ENCODE peak calls at places on chromosomes 16 and 17, in ten cellular contexts. One of them, this sample, is unnamed.

GRCh38 chr17:73703216-73703615 is 59.0 kb upstream of the SDK2 start:
- DNase-seq in activated T-cell treated with anti-CD3 and anti-CD28 coated beads, Interleukin-2, amount 50 U/mL, for 24 hours: no peak
- DNase-seq in naive thymus-derived CD8-positive, alpha-beta T cell: no peak
- DNase-seq in iPS-NIHi11: no peak
- DNase-seq in T47D: no peak
- DNase-seq in HT1080: no peak
- DNase-seq in Jurkat, Clone E6-1: no peak
- DNase-seq in kidney tubule cell: no peak
- DNase-seq in cardiac septum: peak; percentile 41
- DNase-seq in GM03348: no peak
- DNase-seq in this sample: peak; percentile 70

GRCh38 chr17:82138511-82138992 is 40.5 kb upstream of the FASN start:
- DNase-seq in activated T-cell treated with anti-CD3 and anti-CD28 coated beads, Interleukin-2, amount 50 U/mL, for 24 hours: no peak
- DNase-seq in naive thymus-derived CD8-positive, alpha-beta T cell: no peak
- DNase-seq in iPS-NIHi11: no peak
- DNase-seq in T47D: no peak
- DNase-seq in HT1080: no peak
- DNase-seq in Jurkat, Clone E6-1: no peak
- DNase-seq in kidney tubule cell: no peak
- DNase-seq in cardiac septum: no peak
- DNase-seq in GM03348: no peak
- DNase-seq in this sample: peak; percentile 17

GRCh38 chr16:543301-544164 is 16.0 kb downstream of the CAPN15 start:
- DNase-seq in activated T-cell treated with anti-CD3 and anti-CD28 coated beads, Interleukin-2, amount 50 U/mL, for 24 hours: no peak
- DNase-seq in naive thymus-derived CD8-positive, alpha-beta T cell: no peak
- DNase-seq in iPS-NIHi11: no peak
- DNase-seq in T47D: no peak
- DNase-seq in HT1080: no peak
- DNase-seq in Jurkat, Clone E6-1: no peak
- DNase-seq in kidney tubule cell: no peak
- DNase-seq in cardiac septum: no peak
- DNase-seq in GM03348: no peak
- DNase-seq in this sample: peak; percentile 70

GRCh38 chr17:31535581-31535981 is 144.1 kb downstream of the RAB11FIP4 start:
- DNase-seq in activated T-cell treated with anti-CD3 and anti-CD28 coated beads, Interleukin-2, amount 50 U/mL, for 24 hours: peak; percentile 44
- DNase-seq in naive thymus-derived CD8-positive, alpha-beta T cell: peak; percentile 48
- DNase-seq in iPS-NIHi11: no peak
- DNase-seq in T47D: no peak
- DNase-seq in HT1080: no peak
- DNase-seq in Jurkat, Clone E6-1: peak; percentile 93
- DNase-seq in kidney tubule cell: no peak
- DNase-seq in cardiac septum: no peak
- DNase-seq in GM03348: no peak
- DNase-seq in this sample: no peak

GRCh38 chr16:51756447-51757123 is 605.5 kb upstream of the SALL1 start:
- DNase-seq in activated T-cell treated with anti-CD3 and anti-CD28 coated beads, Interleukin-2, amount 50 U/mL, for 24 hours: no peak
- DNase-seq in naive thymus-derived CD8-positive, alpha-beta T cell: no peak
- DNase-seq in iPS-NIHi11: no peak
- DNase-seq in T47D: no peak
- DNase-seq in HT1080: no peak
- DNase-seq in Jurkat, Clone E6-1: no peak
- DNase-seq in kidney tubule cell: peak; percentile 46
- DNase-seq in cardiac septum: no peak
- DNase-seq in GM03348: no peak
- DNase-seq in this sample: no peak

GRCh38 chr17:8696951-8697745 is 47.5 kb downstream of the CCDC42 start:
- DNase-seq in activated T-cell treated with anti-CD3 and anti-CD28 coated beads, Interleukin-2, amount 50 U/mL, for 24 hours: no peak
- DNase-seq in naive thymus-derived CD8-positive, alpha-beta T cell: no peak
- DNase-seq in iPS-NIHi11: peak; percentile 73
- DNase-seq in T47D: no peak
- DNase-seq in HT1080: no peak
- DNase-seq in Jurkat, Clone E6-1: no peak
- DNase-seq in kidney tubule cell: no peak
- DNase-seq in cardiac septum: no peak
- DNase-seq in GM03348: peak; percentile 52
- DNase-seq in this sample: peak; percentile 47

GRCh38 chr17:82238562-82239201 is 9.8 kb downstream of the SLC16A3 start:
- DNase-seq in activated T-cell treated with anti-CD3 and anti-CD28 coated beads, Interleukin-2, amount 50 U/mL, for 24 hours: peak; percentile 76
- DNase-seq in naive thymus-derived CD8-positive, alpha-beta T cell: peak; percentile 24
- DNase-seq in iPS-NIHi11: no peak
- DNase-seq in T47D: peak; percentile 91
- DNase-seq in HT1080: peak; percentile 50
- DNase-seq in Jurkat, Clone E6-1: peak; percentile 72
- DNase-seq in kidney tubule cell: peak; percentile 77
- DNase-seq in cardiac septum: peak; percentile 91
- DNase-seq in GM03348: peak; percentile 78
- DNase-seq in this sample: no peak

GRCh38 chr16:83404261-83404660 is 403.5 kb upstream of the HSBP1 start:
- DNase-seq in activated T-cell treated with anti-CD3 and anti-CD28 coated beads, Interleukin-2, amount 50 U/mL, for 24 hours: no peak
- DNase-seq in naive thymus-derived CD8-positive, alpha-beta T cell: no peak
- DNase-seq in iPS-NIHi11: no peak
- DNase-seq in T47D: no peak
- DNase-seq in HT1080: no peak
- DNase-seq in Jurkat, Clone E6-1: no peak
- DNase-seq in kidney tubule cell: no peak
- DNase-seq in cardiac septum: no peak
- DNase-seq in GM03348: peak; percentile 7
- DNase-seq in this sample: no peak

GRCh38 chr17:82772026-82772425 is 20.2 kb downstream of the TBCD start:
- DNase-seq in activated T-cell treated with anti-CD3 and anti-CD28 coated beads, Interleukin-2, amount 50 U/mL, for 24 hours: no peak
- DNase-seq in naive thymus-derived CD8-positive, alpha-beta T cell: no peak
- DNase-seq in iPS-NIHi11: no peak
- DNase-seq in T47D: peak; percentile 82
- DNase-seq in HT1080: no peak
- DNase-seq in Jurkat, Clone E6-1: no peak
- DNase-seq in kidney tubule cell: peak; percentile 45
- DNase-seq in cardiac septum: no peak
- DNase-seq in GM03348: peak; percentile 85
- DNase-seq in this sample: no peak

GRCh38 chr16:11142261-11142630 is 113.8 kb downstream of the SOCS1 start:
- DNase-seq in activated T-cell treated with anti-CD3 and anti-CD28 coated beads, Interleukin-2, amount 50 U/mL, for 24 hours: no peak
- DNase-seq in naive thymus-derived CD8-positive, alpha-beta T cell: no peak
- DNase-seq in iPS-NIHi11: no peak
- DNase-seq in T47D: no peak
- DNase-seq in HT1080: no peak
- DNase-seq in Jurkat, Clone E6-1: no peak
- DNase-seq in kidney tubule cell: no peak
- DNase-seq in cardiac septum: no peak
- DNase-seq in GM03348: no peak
- DNase-seq in this sample: no peak

GRCh38 chr17:63696381-63696961 is 3.5 kb downstream of the LIMD2 start:
- DNase-seq in activated T-cell treated with anti-CD3 and anti-CD28 coated beads, Interleukin-2, amount 50 U/mL, for 24 hours: no peak
- DNase-seq in naive thymus-derived CD8-positive, alpha-beta T cell: peak; percentile 63
- DNase-seq in iPS-NIHi11: peak; percentile 76
- DNase-seq in T47D: no peak
- DNase-seq in HT1080: peak; percentile 34
- DNase-seq in Jurkat, Clone E6-1: peak; percentile 31
- DNase-seq in kidney tubule cell: peak; percentile 51
- DNase-seq in cardiac septum: no peak
- DNase-seq in GM03348: peak; percentile 51
- DNase-seq in this sample: peak; percentile 80

GRCh38 chr17:17822189-17822978 is 14.4 kb downstream of the SREBF1 start:
- DNase-seq in activated T-cell treated with anti-CD3 and anti-CD28 coated beads, Interleukin-2, amount 50 U/mL, for 24 hours: no peak
- DNase-seq in naive thymus-derived CD8-positive, alpha-beta T cell: no peak
- DNase-seq in iPS-NIHi11: no peak
- DNase-seq in T47D: no peak
- DNase-seq in HT1080: peak; percentile 49
- DNase-seq in Jurkat, Clone E6-1: no peak
- DNase-seq in kidney tubule cell: no peak
- DNase-seq in cardiac septum: no peak
- DNase-seq in GM03348: peak; percentile 88
- DNase-seq in this sample: no peak

GRCh38 chr17:31593806-31594205 is 202.3 kb downstream of the RAB11FIP4 start:
- DNase-seq in activated T-cell treated with anti-CD3 and anti-CD28 coated beads, Interleukin-2, amount 50 U/mL, for 24 hours: no peak
- DNase-seq in naive thymus-derived CD8-positive, alpha-beta T cell: no peak
- DNase-seq in iPS-NIHi11: no peak
- DNase-seq in T47D: no peak
- DNase-seq in HT1080: no peak
- DNase-seq in Jurkat, Clone E6-1: no peak
- DNase-seq in kidney tubule cell: peak; percentile 60
- DNase-seq in cardiac septum: peak; percentile 84
- DNase-seq in GM03348: peak; percentile 93
- DNase-seq in this sample: no peak

GRCh38 chr17:79154446-79154845 is 79.8 kb downstream of the ENGASE start:
- DNase-seq in activated T-cell treated with anti-CD3 and anti-CD28 coated beads, Interleukin-2, amount 50 U/mL, for 24 hours: no peak
- DNase-seq in naive thymus-derived CD8-positive, alpha-beta T cell: no peak
- DNase-seq in iPS-NIHi11: no peak
- DNase-seq in T47D: no peak
- DNase-seq in HT1080: no peak
- DNase-seq in Jurkat, Clone E6-1: no peak
- DNase-seq in kidney tubule cell: no peak
- DNase-seq in cardiac septum: no peak
- DNase-seq in GM03348: no peak
- DNase-seq in this sample: peak; percentile 70

GRCh38 chr16:27906883-27907282 is 156.6 kb downstream of the GSG1L start:
- DNase-seq in activated T-cell treated with anti-CD3 and anti-CD28 coated beads, Interleukin-2, amount 50 U/mL, for 24 hours: no peak
- DNase-seq in naive thymus-derived CD8-positive, alpha-beta T cell: no peak
- DNase-seq in iPS-NIHi11: peak; percentile 46
- DNase-seq in T47D: no peak
- DNase-seq in HT1080: no peak
- DNase-seq in Jurkat, Clone E6-1: no peak
- DNase-seq in kidney tubule cell: no peak
- DNase-seq in cardiac septum: no peak
- DNase-seq in GM03348: no peak
- DNase-seq in this sample: peak; percentile 48

GRCh38 chr17:72336026-72336803 is 215.4 kb downstream of the SOX9 start:
- DNase-seq in activated T-cell treated with anti-CD3 and anti-CD28 coated beads, Interleukin-2, amount 50 U/mL, for 24 hours: no peak
- DNase-seq in naive thymus-derived CD8-positive, alpha-beta T cell: no peak
- DNase-seq in iPS-NIHi11: peak; percentile 70
- DNase-seq in T47D: no peak
- DNase-seq in HT1080: no peak
- DNase-seq in Jurkat, Clone E6-1: no peak
- DNase-seq in kidney tubule cell: no peak
- DNase-seq in cardiac septum: no peak
- DNase-seq in GM03348: no peak
- DNase-seq in this sample: no peak

GRCh38 chr17:69555056-69555455 is 140.6 kb downstream of the MAP2K6 start:
- DNase-seq in activated T-cell treated with anti-CD3 and anti-CD28 coated beads, Interleukin-2, amount 50 U/mL, for 24 hours: no peak
- DNase-seq in naive thymus-derived CD8-positive, alpha-beta T cell: no peak
- DNase-seq in iPS-NIHi11: no peak
- DNase-seq in T47D: no peak
- DNase-seq in HT1080: no peak
- DNase-seq in Jurkat, Clone E6-1: no peak
- DNase-seq in kidney tubule cell: no peak
- DNase-seq in cardiac septum: no peak
- DNase-seq in GM03348: no peak
- DNase-seq in this sample: no peak

GRCh38 chr16:19582050-19582784 is 26.7 kb downstream of the VPS35L start:
- DNase-seq in activated T-cell treated with anti-CD3 and anti-CD28 coated beads, Interleukin-2, amount 50 U/mL, for 24 hours: no peak
- DNase-seq in naive thymus-derived CD8-positive, alpha-beta T cell: no peak
- DNase-seq in iPS-NIHi11: no peak
- DNase-seq in T47D: no peak
- DNase-seq in HT1080: no peak
- DNase-seq in Jurkat, Clone E6-1: no peak
- DNase-seq in kidney tubule cell: no peak
- DNase-seq in cardiac septum: no peak
- DNase-seq in GM03348: no peak
- DNase-seq in this sample: no peak

GRCh38 chr17:72565758-72566157 is 444.9 kb downstream of the SOX9 start:
- DNase-seq in activated T-cell treated with anti-CD3 and anti-CD28 coated beads, Interleukin-2, amount 50 U/mL, for 24 hours: no peak
- DNase-seq in naive thymus-derived CD8-positive, alpha-beta T cell: no peak
- DNase-seq in iPS-NIHi11: no peak
- DNase-seq in T47D: no peak
- DNase-seq in HT1080: no peak
- DNase-seq in Jurkat, Clone E6-1: no peak
- DNase-seq in kidney tubule cell: no peak
- DNase-seq in cardiac septum: no peak
- DNase-seq in GM03348: no peak
- DNase-seq in this sample: no peak

GRCh38 chr16:28151180-28151579 is 60.6 kb downstream of the XPO6 start:
- DNase-seq in activated T-cell treated with anti-CD3 and anti-CD28 coated beads, Interleukin-2, amount 50 U/mL, for 24 hours: no peak
- DNase-seq in naive thymus-derived CD8-positive, alpha-beta T cell: no peak
- DNase-seq in iPS-NIHi11: no peak
- DNase-seq in T47D: no peak
- DNase-seq in HT1080: no peak
- DNase-seq in Jurkat, Clone E6-1: no peak
- DNase-seq in kidney tubule cell: no peak
- DNase-seq in cardiac septum: no peak
- DNase-seq in GM03348: no peak
- DNase-seq in this sample: no peak

GRCh38 chr17:48970224-48970623 is 1.8 kb upstream of the GIP start:
- DNase-seq in activated T-cell treated with anti-CD3 and anti-CD28 coated beads, Interleukin-2, amount 50 U/mL, for 24 hours: no peak
- DNase-seq in naive thymus-derived CD8-positive, alpha-beta T cell: no peak
- DNase-seq in iPS-NIHi11: no peak
- DNase-seq in T47D: no peak
- DNase-seq in HT1080: no peak
- DNase-seq in Jurkat, Clone E6-1: no peak
- DNase-seq in kidney tubule cell: no peak
- DNase-seq in cardiac septum: no peak
- DNase-seq in GM03348: no peak
- DNase-seq in this sample: peak; percentile 34

GRCh38 chr16:71781741-71782140 is 26.9 kb downstream of the AP1G1 start:
- DNase-seq in activated T-cell treated with anti-CD3 and anti-CD28 coated beads, Interleukin-2, amount 50 U/mL, for 24 hours: no peak
- DNase-seq in naive thymus-derived CD8-positive, alpha-beta T cell: no peak
- DNase-seq in iPS-NIHi11: peak; percentile 11
- DNase-seq in T47D: no peak
- DNase-seq in HT1080: no peak
- DNase-seq in Jurkat, Clone E6-1: no peak
- DNase-seq in kidney tubule cell: peak; percentile 63
- DNase-seq in cardiac septum: no peak
- DNase-seq in GM03348: peak; percentile 24
- DNase-seq in this sample: no peak

GRCh38 chr16:72639494-72639893 is 408.4 kb downstream of the ZFHX3 start:
- DNase-seq in activated T-cell treated with anti-CD3 and anti-CD28 coated beads, Interleukin-2, amount 50 U/mL, for 24 hours: no peak
- DNase-seq in naive thymus-derived CD8-positive, alpha-beta T cell: no peak
- DNase-seq in iPS-NIHi11: no peak
- DNase-seq in T47D: no peak
- DNase-seq in HT1080: no peak
- DNase-seq in Jurkat, Clone E6-1: no peak
- DNase-seq in kidney tubule cell: no peak
- DNase-seq in cardiac septum: no peak
- DNase-seq in GM03348: no peak
- DNase-seq in this sample: no peak

GRCh38 chr17:14845562-14846335 is 419.4 kb downstream of the PMP22 start:
- DNase-seq in activated T-cell treated with anti-CD3 and anti-CD28 coated beads, Interleukin-2, amount 50 U/mL, for 24 hours: no peak
- DNase-seq in naive thymus-derived CD8-positive, alpha-beta T cell: no peak
- DNase-seq in iPS-NIHi11: no peak
- DNase-seq in T47D: no peak
- DNase-seq in HT1080: no peak
- DNase-seq in Jurkat, Clone E6-1: no peak
- DNase-seq in kidney tubule cell: no peak
- DNase-seq in cardiac septum: no peak
- DNase-seq in GM03348: peak; percentile 31
- DNase-seq in this sample: no peak

GRCh38 chr17:44071772-44072171 is 1.2 kb downstream of the G6PC3 start:
- DNase-seq in activated T-cell treated with anti-CD3 and anti-CD28 coated beads, Interleukin-2, amount 50 U/mL, for 24 hours: no peak
- DNase-seq in naive thymus-derived CD8-positive, alpha-beta T cell: no peak
- DNase-seq in iPS-NIHi11: no peak
- DNase-seq in T47D: no peak
- DNase-seq in HT1080: no peak
- DNase-seq in Jurkat, Clone E6-1: no peak
- DNase-seq in kidney tubule cell: peak; percentile 23
- DNase-seq in cardiac septum: no peak
- DNase-seq in GM03348: peak; percentile 29
- DNase-seq in this sample: no peak

GRCh38 chr17:47720754-47721533 is 12.1 kb upstream of the TBX21 start:
- DNase-seq in activated T-cell treated with anti-CD3 and anti-CD28 coated beads, Interleukin-2, amount 50 U/mL, for 24 hours: peak; percentile 96
- DNase-seq in naive thymus-derived CD8-positive, alpha-beta T cell: no peak
- DNase-seq in iPS-NIHi11: peak; percentile 61
- DNase-seq in T47D: no peak
- DNase-seq in HT1080: peak; percentile 42
- DNase-seq in Jurkat, Clone E6-1: no peak
- DNase-seq in kidney tubule cell: peak; percentile 41
- DNase-seq in cardiac septum: no peak
- DNase-seq in GM03348: peak; percentile 60
- DNase-seq in this sample: peak; percentile 70

GRCh38 chr16:9598731-9599083 is 507.3 kb downstream of the HAPSTR1 start:
- DNase-seq in activated T-cell treated with anti-CD3 and anti-CD28 coated beads, Interleukin-2, amount 50 U/mL, for 24 hours: no peak
- DNase-seq in naive thymus-derived CD8-positive, alpha-beta T cell: no peak
- DNase-seq in iPS-NIHi11: no peak
- DNase-seq in T47D: no peak
- DNase-seq in HT1080: no peak
- DNase-seq in Jurkat, Clone E6-1: no peak
- DNase-seq in kidney tubule cell: no peak
- DNase-seq in cardiac septum: no peak
- DNase-seq in GM03348: no peak
- DNase-seq in this sample: no peak

GRCh38 chr17:70882504-70882903 is 713.2 kb downstream of the KCNJ2 start:
- DNase-seq in activated T-cell treated with anti-CD3 and anti-CD28 coated beads, Interleukin-2, amount 50 U/mL, for 24 hours: no peak
- DNase-seq in naive thymus-derived CD8-positive, alpha-beta T cell: no peak
- DNase-seq in iPS-NIHi11: peak; percentile 20
- DNase-seq in T47D: no peak
- DNase-seq in HT1080: no peak
- DNase-seq in Jurkat, Clone E6-1: no peak
- DNase-seq in kidney tubule cell: no peak
- DNase-seq in cardiac septum: no peak
- DNase-seq in GM03348: no peak
- DNase-seq in this sample: no peak